ENCODE peak calls at places on chromosome 3, in eight cellular contexts. One of them, this sample, is unnamed.

GRCh38 chr3:41140242-41140641 is 59.1 kb upstream of the CTNNB1 start:
- DNase-seq in stomach: no peak
- DNase-seq in GM12892: no peak
- DNase-seq in H54: no peak
- DNase-seq in ovary: no peak
- DNase-seq in transverse colon: no peak
- DNase-seq in right lobe of liver: no peak
- DNase-seq in A549: no peak
- DNase-seq in this sample: no peak

GRCh38 chr3:63654246-63654645 is 1.8 kb downstream of the SNTN start:
- DNase-seq in stomach: no peak
- DNase-seq in GM12892: no peak
- DNase-seq in H54: no peak
- DNase-seq in ovary: no peak
- DNase-seq in transverse colon: no peak
- DNase-seq in right lobe of liver: no peak
- DNase-seq in A549: no peak
- DNase-seq in this sample: no peak

GRCh38 chr3:127729556-127730056 is 56.9 kb downstream of the ABTB1 start:
- DNase-seq in stomach: no peak
- DNase-seq in GM12892: no peak
- DNase-seq in H54: no peak
- DNase-seq in ovary: no peak
- DNase-seq in transverse colon: no peak
- DNase-seq in right lobe of liver: no peak
- DNase-seq in A549: no peak
- DNase-seq in this sample: peak; percentile 33

GRCh38 chr3:24591661-24592555 is 97.3 kb upstream of the THRB start:
- DNase-seq in stomach: no peak
- DNase-seq in GM12892: no peak
- DNase-seq in H54: no peak
- DNase-seq in ovary: no peak
- DNase-seq in transverse colon: no peak
- DNase-seq in right lobe of liver: no peak
- DNase-seq in A549: peak; percentile 53
- DNase-seq in this sample: no peak

GRCh38 chr3:124395584-124396340 is 334.5 kb upstream of the UMPS start:
- DNase-seq in stomach: no peak
- DNase-seq in GM12892: no peak
- DNase-seq in H54: no peak
- DNase-seq in ovary: no peak
- DNase-seq in transverse colon: no peak
- DNase-seq in right lobe of liver: peak; percentile 43
- DNase-seq in A549: no peak
- DNase-seq in this sample: no peak

GRCh38 chr3:150828997-150829396 is 66.0 kb upstream of the SIAH2 start:
- DNase-seq in stomach: no peak
- DNase-seq in GM12892: no peak
- DNase-seq in H54: no peak
- DNase-seq in ovary: no peak
- DNase-seq in transverse colon: no peak
- DNase-seq in right lobe of liver: no peak
- DNase-seq in A549: no peak
- DNase-seq in this sample: no peak

GRCh38 chr3:11140054-11140712 is 14.1 kb upstream of the HRH1 start:
- DNase-seq in stomach: peak; percentile 27
- DNase-seq in GM12892: no peak
- DNase-seq in H54: no peak
- DNase-seq in ovary: no peak
- DNase-seq in transverse colon: peak; percentile 80
- DNase-seq in right lobe of liver: no peak
- DNase-seq in A549: peak; percentile 62
- DNase-seq in this sample: no peak

GRCh38 chr3:13277860-13278531 is 142.1 kb downstream of the NUP210 start:
- DNase-seq in stomach: no peak
- DNase-seq in GM12892: no peak
- DNase-seq in H54: peak; percentile 62
- DNase-seq in ovary: no peak
- DNase-seq in transverse colon: no peak
- DNase-seq in right lobe of liver: no peak
- DNase-seq in A549: no peak
- DNase-seq in this sample: no peak

GRCh38 chr3:14143826-14144225 is 19.0 kb downstream of the TMEM43 start:
- DNase-seq in stomach: no peak
- DNase-seq in GM12892: no peak
- DNase-seq in H54: peak; percentile 49
- DNase-seq in ovary: peak; percentile 62
- DNase-seq in transverse colon: peak; percentile 43
- DNase-seq in right lobe of liver: no peak
- DNase-seq in A549: peak; percentile 69
- DNase-seq in this sample: no peak

GRCh38 chr3:47394867-47395266 is 14.0 kb downstream of the PTPN23 start:
- DNase-seq in stomach: no peak
- DNase-seq in GM12892: no peak
- DNase-seq in H54: no peak
- DNase-seq in ovary: no peak
- DNase-seq in transverse colon: no peak
- DNase-seq in right lobe of liver: no peak
- DNase-seq in A549: no peak
- DNase-seq in this sample: no peak

GRCh38 chr3:66405701-66406091 is 95.1 kb downstream of the LRIG1 start:
- DNase-seq in stomach: no peak
- DNase-seq in GM12892: no peak
- DNase-seq in H54: peak; percentile 65
- DNase-seq in ovary: no peak
- DNase-seq in transverse colon: peak; percentile 29
- DNase-seq in right lobe of liver: no peak
- DNase-seq in A549: no peak
- DNase-seq in this sample: no peak

GRCh38 chr3:27312044-27312668 is 57.0 kb downstream of the NEK10 start:
- DNase-seq in stomach: no peak
- DNase-seq in GM12892: peak; percentile 13
- DNase-seq in H54: peak; percentile 19
- DNase-seq in ovary: no peak
- DNase-seq in transverse colon: no peak
- DNase-seq in right lobe of liver: no peak
- DNase-seq in A549: peak; percentile 84
- DNase-seq in this sample: peak; percentile 55

GRCh38 chr3:115062009-115062408 is 85.1 kb downstream of the ZBTB20 start:
- DNase-seq in stomach: no peak
- DNase-seq in GM12892: no peak
- DNase-seq in H54: no peak
- DNase-seq in ovary: no peak
- DNase-seq in transverse colon: no peak
- DNase-seq in right lobe of liver: no peak
- DNase-seq in A549: no peak
- DNase-seq in this sample: no peak

GRCh38 chr3:30248423-30248822 is 358.0 kb upstream of the TGFBR2 start:
- DNase-seq in stomach: no peak
- DNase-seq in GM12892: no peak
- DNase-seq in H54: no peak
- DNase-seq in ovary: no peak
- DNase-seq in transverse colon: no peak
- DNase-seq in right lobe of liver: no peak
- DNase-seq in A549: no peak
- DNase-seq in this sample: no peak

GRCh38 chr3:151156618-151157216 is 46.3 kb downstream of the GPR171 start:
- DNase-seq in stomach: no peak
- DNase-seq in GM12892: no peak
- DNase-seq in H54: peak; percentile 15
- DNase-seq in ovary: no peak
- DNase-seq in transverse colon: no peak
- DNase-seq in right lobe of liver: no peak
- DNase-seq in A549: peak; percentile 74
- DNase-seq in this sample: peak; percentile 74

GRCh38 chr3:149808209-149808829 is 4.7 kb upstream of the RNF13 start:
- DNase-seq in stomach: peak; percentile 73
- DNase-seq in GM12892: no peak
- DNase-seq in H54: no peak
- DNase-seq in ovary: peak; percentile 51
- DNase-seq in transverse colon: peak; percentile 67
- DNase-seq in right lobe of liver: peak; percentile 62
- DNase-seq in A549: peak; percentile 79
- DNase-seq in this sample: peak; percentile 64

GRCh38 chr3:190382082-190382481 is 5.9 kb upstream of the CLDN16 start:
- DNase-seq in stomach: no peak
- DNase-seq in GM12892: no peak
- DNase-seq in H54: no peak
- DNase-seq in ovary: no peak
- DNase-seq in transverse colon: no peak
- DNase-seq in right lobe of liver: no peak
- DNase-seq in A549: no peak
- DNase-seq in this sample: no peak

DNA sequence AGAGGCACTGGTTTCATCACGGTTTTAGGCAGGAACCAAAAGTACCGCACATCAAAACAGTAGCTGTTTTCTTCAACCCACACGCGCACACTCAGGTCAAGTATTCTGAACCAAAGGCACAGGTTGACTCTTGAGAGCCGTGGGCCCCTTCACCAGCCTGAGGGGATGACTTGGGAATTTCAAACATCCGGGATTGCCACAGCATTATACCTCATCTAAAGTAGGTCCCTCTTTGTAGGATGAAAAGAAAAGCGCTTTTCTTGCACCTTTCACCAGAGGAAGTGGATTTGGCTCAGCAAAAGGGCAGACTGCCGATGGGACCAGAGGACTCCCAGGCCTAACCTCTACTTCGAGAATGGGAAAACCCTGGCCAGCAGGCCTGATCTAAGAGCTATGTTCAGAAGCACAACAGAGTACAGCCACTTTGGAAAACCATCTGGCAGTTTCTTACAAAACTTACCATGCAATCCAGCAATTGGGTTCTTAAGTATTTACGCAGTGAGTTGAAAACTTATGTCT is 88.2 kb upstream of the PROK2 start:
- DNase-seq in stomach: no peak
- DNase-seq in GM12892: no peak
- DNase-seq in H54: no peak
- DNase-seq in ovary: peak; percentile 21
- DNase-seq in transverse colon: no peak
- DNase-seq in right lobe of liver: no peak
- DNase-seq in A549: no peak
- DNase-seq in this sample: no peak
- TF ChIP-seq POLR2A in stomach: no peak
- TF ChIP-seq POLR2A in GM12892: no peak
- TF ChIP-seq POLR2A in H54: no peak
- TF ChIP-seq POLR2A in ovary: no peak
- TF ChIP-seq POLR2A in transverse colon: no peak
- TF ChIP-seq POLR2A in right lobe of liver: no peak
- TF ChIP-seq POLR2A in A549: no peak
- TF ChIP-seq POLR2A in this sample: no peak

GRCh38 chr3:43286115-43286885 is at the start of gene SNRK:
- DNase-seq in stomach: peak; percentile 94
- DNase-seq in GM12892: peak; percentile 78
- DNase-seq in H54: peak; percentile 79
- DNase-seq in ovary: peak; percentile 87
- DNase-seq in transverse colon: peak; percentile 94
- DNase-seq in right lobe of liver: peak; percentile 95
- DNase-seq in A549: peak; percentile 68
- DNase-seq in this sample: peak; percentile 94
- TF ChIP-seq POLR2A in stomach: no peak
- TF ChIP-seq POLR2A in GM12892: peak; percentile 32
- TF ChIP-seq POLR2A in H54: peak; percentile 78
- TF ChIP-seq POLR2A in ovary: peak; percentile 84
- TF ChIP-seq POLR2A in transverse colon: peak; percentile 50
- TF ChIP-seq POLR2A in right lobe of liver: peak; percentile 98
- TF ChIP-seq POLR2A in A549: peak; percentile 41
- TF ChIP-seq POLR2A in this sample: peak; percentile 70

GRCh38 chr3:15606434-15606891 is 4.9 kb downstream of the BTD start:
- DNase-seq in stomach: no peak
- DNase-seq in GM12892: no peak
- DNase-seq in H54: no peak
- DNase-seq in ovary: no peak
- DNase-seq in transverse colon: peak; percentile 47
- DNase-seq in right lobe of liver: no peak
- DNase-seq in A549: peak; percentile 37
- DNase-seq in this sample: no peak

GRCh38 chr3:15601046-15601398 is 347 bp downstream of the HACL1 start:
- DNase-seq in stomach: no peak
- DNase-seq in GM12892: no peak
- DNase-seq in H54: no peak
- DNase-seq in ovary: no peak
- DNase-seq in transverse colon: no peak
- DNase-seq in right lobe of liver: no peak
- DNase-seq in A549: no peak
- DNase-seq in this sample: no peak

GRCh38 chr3:15602146-15602536 is 596 bp downstream of the BTD start:
- DNase-seq in stomach: no peak
- DNase-seq in GM12892: no peak
- DNase-seq in H54: peak; percentile 14
- DNase-seq in ovary: no peak
- DNase-seq in transverse colon: no peak
- DNase-seq in right lobe of liver: no peak
- DNase-seq in A549: no peak
- DNase-seq in this sample: no peak

GRCh38 chr3:15595955-15596354 is 5.4 kb downstream of the HACL1 start:
- DNase-seq in stomach: no peak
- DNase-seq in GM12892: no peak
- DNase-seq in H54: no peak
- DNase-seq in ovary: no peak
- DNase-seq in transverse colon: no peak
- DNase-seq in right lobe of liver: no peak
- DNase-seq in A549: no peak
- DNase-seq in this sample: no peak

DNA sequence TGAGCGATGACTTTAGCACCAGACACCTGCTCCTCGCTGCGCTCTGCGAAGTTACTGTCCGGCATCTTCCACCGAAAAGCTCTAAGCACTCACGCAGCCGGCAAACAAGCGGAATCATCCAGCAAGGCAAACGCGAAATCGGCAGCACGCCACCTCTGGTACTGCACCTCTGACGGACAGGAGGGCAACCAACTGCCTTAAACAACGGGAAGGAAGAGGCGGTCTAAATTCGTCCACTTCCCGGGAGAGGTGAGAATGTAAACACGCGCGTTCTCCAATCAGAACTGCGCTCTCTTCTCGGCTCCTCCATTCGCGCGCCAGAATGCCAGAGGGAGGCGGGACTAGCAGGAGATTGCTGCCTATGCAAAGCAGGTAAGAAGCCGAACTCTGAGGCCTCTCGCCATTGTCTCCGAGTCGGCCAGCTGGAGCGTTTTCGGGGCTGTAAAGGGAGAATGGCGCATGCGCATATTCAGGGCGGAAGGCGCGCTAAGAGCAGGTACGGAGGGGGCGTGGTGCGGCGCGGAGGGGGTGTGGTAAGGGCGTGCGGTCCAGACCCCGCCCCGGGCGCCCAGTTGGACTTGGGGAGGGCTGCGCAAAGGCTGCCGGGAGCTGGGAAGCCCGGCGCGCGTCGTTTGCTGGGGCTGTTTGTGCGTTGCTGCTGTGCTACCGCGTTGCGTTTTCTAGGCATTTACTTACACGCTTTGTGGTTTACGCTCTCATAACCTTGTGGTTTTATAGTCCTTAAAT is at the start of the genes BTD and HACL1:
- DNase-seq in stomach: peak; percentile 97
- DNase-seq in GM12892: peak; percentile 69
- DNase-seq in H54: peak; percentile 79
- DNase-seq in ovary: peak; percentile 98
- DNase-seq in transverse colon: peak; percentile 98
- DNase-seq in right lobe of liver: peak; percentile 98
- DNase-seq in A549: peak; percentile 99
- DNase-seq in this sample: no peak
- TF ChIP-seq POLR2A in stomach: no peak
- TF ChIP-seq POLR2A in GM12892: peak; percentile 87
- TF ChIP-seq POLR2A in H54: peak; percentile 89
- TF ChIP-seq POLR2A in ovary: peak; percentile 83
- TF ChIP-seq POLR2A in transverse colon: peak; percentile 77
- TF ChIP-seq POLR2A in right lobe of liver: peak; percentile 83
- TF ChIP-seq POLR2A in A549: peak; percentile 97
- TF ChIP-seq POLR2A in this sample: peak; percentile 96

GRCh38 chr3:50254577-50255250 is 14.2 kb upstream of the SEMA3B start:
- DNase-seq in stomach: peak; percentile 64
- DNase-seq in GM12892: no peak
- DNase-seq in H54: peak; percentile 61
- DNase-seq in ovary: no peak
- DNase-seq in transverse colon: no peak
- DNase-seq in right lobe of liver: peak; percentile 79
- DNase-seq in A549: no peak
- DNase-seq in this sample: no peak
- TF ChIP-seq POLR2A in stomach: no peak
- TF ChIP-seq POLR2A in GM12892: no peak
- TF ChIP-seq POLR2A in H54: no peak
- TF ChIP-seq POLR2A in ovary: no peak
- TF ChIP-seq POLR2A in transverse colon: no peak
- TF ChIP-seq POLR2A in right lobe of liver: no peak
- TF ChIP-seq POLR2A in A549: no peak
- TF ChIP-seq POLR2A in this sample: no peak

This sample was measured in erythroblast.